ENCODE peak calls at places on chromosomes 7 and 10, in six cellular contexts. One of them, this sample, is unnamed.

GRCh38 chr10:94287331-94287730 is 75.4 kb downstream of the NOC3L start:
- DNase-seq in heart right ventricle: no peak
- DNase-seq in adrenal gland: no peak
- DNase-seq in CD4-positive, CD25-positive, alpha-beta regulatory T cell: no peak
- DNase-seq in aorta: no peak
- DNase-seq in OCI-LY7: no peak
- DNase-seq in this sample: no peak

GRCh38 chr7:116706668-116707126 is 34.7 kb downstream of the MET start:
- DNase-seq in heart right ventricle: no peak
- DNase-seq in OCI-LY7: no peak
- DNase-seq in adrenal gland: no peak
- DNase-seq in aorta: no peak
- DNase-seq in CD4-positive, CD25-positive, alpha-beta regulatory T cell: no peak
- DNase-seq in this sample: no peak

GRCh38 chr10:106175760-106176377 is 988.6 kb downstream of the SORCS1 start:
- DNase-seq in CD4-positive, CD25-positive, alpha-beta regulatory T cell: peak; percentile 4
- DNase-seq in OCI-LY7: peak; percentile 14
- DNase-seq in adrenal gland: no peak
- DNase-seq in heart right ventricle: no peak
- DNase-seq in aorta: no peak
- DNase-seq in this sample: no peak

GRCh38 chr10:8911032-8911431 is 856.5 kb downstream of the GATA3 start:
- DNase-seq in CD4-positive, CD25-positive, alpha-beta regulatory T cell: no peak
- DNase-seq in adrenal gland: no peak
- DNase-seq in OCI-LY7: no peak
- DNase-seq in heart right ventricle: no peak
- DNase-seq in aorta: no peak
- DNase-seq in this sample: no peak

GRCh38 chr7:30896783-30897617 is 14.7 kb upstream of the AQP1 start:
- DNase-seq in OCI-LY7: no peak
- DNase-seq in aorta: no peak
- DNase-seq in heart right ventricle: no peak
- DNase-seq in adrenal gland: peak; percentile 46
- DNase-seq in CD4-positive, CD25-positive, alpha-beta regulatory T cell: no peak
- DNase-seq in this sample: no peak

GRCh38 chr10:3173173-3173878 is 744 bp upstream of the PITRM1 start:
- DNase-seq in adrenal gland: no peak
- DNase-seq in aorta: no peak
- DNase-seq in heart right ventricle: no peak
- DNase-seq in CD4-positive, CD25-positive, alpha-beta regulatory T cell: no peak
- DNase-seq in OCI-LY7: peak; percentile 86
- DNase-seq in this sample: peak; percentile 77

GRCh38 chr10:97765201-97765600 is 6.6 kb downstream of the SFRP5 start:
- DNase-seq in OCI-LY7: peak; percentile 48
- DNase-seq in CD4-positive, CD25-positive, alpha-beta regulatory T cell: no peak
- DNase-seq in adrenal gland: no peak
- DNase-seq in heart right ventricle: no peak
- DNase-seq in aorta: no peak
- DNase-seq in this sample: no peak

GRCh38 chr7:132065193-132065972 is 509.0 kb upstream of the PODXL start:
- DNase-seq in heart right ventricle: peak; percentile 63
- DNase-seq in CD4-positive, CD25-positive, alpha-beta regulatory T cell: no peak
- DNase-seq in adrenal gland: peak; percentile 53
- DNase-seq in aorta: peak; percentile 80
- DNase-seq in OCI-LY7: no peak
- DNase-seq in this sample: peak; percentile 70

GRCh38 chr10:58661902-58662301 is 149.2 kb downstream of the BICC1 start:
- DNase-seq in OCI-LY7: no peak
- DNase-seq in adrenal gland: no peak
- DNase-seq in aorta: no peak
- DNase-seq in heart right ventricle: no peak
- DNase-seq in CD4-positive, CD25-positive, alpha-beta regulatory T cell: no peak
- DNase-seq in this sample: no peak

GRCh38 chr10:26733750-26734568 is 36.5 kb downstream of the PDSS1 start:
- DNase-seq in CD4-positive, CD25-positive, alpha-beta regulatory T cell: no peak
- DNase-seq in OCI-LY7: no peak
- DNase-seq in adrenal gland: no peak
- DNase-seq in aorta: no peak
- DNase-seq in heart right ventricle: no peak
- DNase-seq in this sample: no peak

GRCh38 chr10:93573051-93573909 is 6.8 kb downstream of the FFAR4 start:
- DNase-seq in adrenal gland: peak; percentile 42
- DNase-seq in heart right ventricle: peak; percentile 12
- DNase-seq in CD4-positive, CD25-positive, alpha-beta regulatory T cell: no peak
- DNase-seq in OCI-LY7: no peak
- DNase-seq in aorta: peak; percentile 80
- DNase-seq in this sample: peak; percentile 71

DNA sequence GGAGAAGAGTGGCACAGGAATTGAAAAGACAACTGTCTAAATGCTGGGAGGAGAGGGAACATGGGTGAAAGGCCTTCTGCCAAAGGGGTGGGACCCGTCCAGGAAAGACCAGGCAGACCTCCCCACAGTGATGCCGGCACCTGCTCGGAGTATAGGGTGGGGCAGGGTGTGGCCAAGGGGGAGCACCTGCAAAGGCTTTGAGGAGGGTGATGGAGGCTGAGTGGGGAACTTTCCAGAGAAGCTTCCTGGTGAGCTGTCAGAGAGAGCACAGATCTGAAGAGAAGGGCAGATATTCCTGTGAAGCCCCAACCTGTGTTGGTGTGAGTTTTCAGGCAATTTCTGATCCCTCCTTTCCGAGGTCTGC is 263.4 kb upstream of the GRB10 start:
- DNase-seq in CD4-positive, CD25-positive, alpha-beta regulatory T cell: no peak
- DNase-seq in OCI-LY7: no peak
- DNase-seq in aorta: no peak
- DNase-seq in adrenal gland: no peak
- DNase-seq in heart right ventricle: no peak
- DNase-seq in this sample: no peak
- H3K27ac ChIP-seq in CD4-positive, CD25-positive, alpha-beta regulatory T cell: no peak overlapping the region
- H3K27ac ChIP-seq in OCI-LY7: no peak overlapping the region
- H3K27ac ChIP-seq in aorta: no peak overlapping the region
- H3K27ac ChIP-seq in adrenal gland: no peak overlapping the region
- H3K27ac ChIP-seq in heart right ventricle: no peak overlapping the region
- H3K27ac ChIP-seq in this sample: no peak overlapping the region

GRCh38 chr10:130429809-130430208 is 293.6 kb downstream of the GLRX3 start:
- DNase-seq in aorta: no peak
- DNase-seq in OCI-LY7: no peak
- DNase-seq in heart right ventricle: no peak
- DNase-seq in CD4-positive, CD25-positive, alpha-beta regulatory T cell: no peak
- DNase-seq in adrenal gland: no peak
- DNase-seq in this sample: no peak

GRCh38 chr10:130432850-130433249 is 296.7 kb downstream of the GLRX3 start:
- DNase-seq in adrenal gland: no peak
- DNase-seq in aorta: no peak
- DNase-seq in CD4-positive, CD25-positive, alpha-beta regulatory T cell: no peak
- DNase-seq in OCI-LY7: no peak
- DNase-seq in heart right ventricle: no peak
- DNase-seq in this sample: no peak

GRCh38 chr10:130430291-130430690 is 294.1 kb downstream of the GLRX3 start:
- DNase-seq in CD4-positive, CD25-positive, alpha-beta regulatory T cell: no peak
- DNase-seq in heart right ventricle: no peak
- DNase-seq in aorta: no peak
- DNase-seq in adrenal gland: no peak
- DNase-seq in OCI-LY7: no peak
- DNase-seq in this sample: no peak

GRCh38 chr10:130432271-130432670 is 296.1 kb downstream of the GLRX3 start:
- DNase-seq in adrenal gland: no peak
- DNase-seq in heart right ventricle: no peak
- DNase-seq in aorta: no peak
- DNase-seq in CD4-positive, CD25-positive, alpha-beta regulatory T cell: no peak
- DNase-seq in OCI-LY7: no peak
- DNase-seq in this sample: no peak

GRCh38 chr10:130430852-130431704 is 294.9 kb downstream of the GLRX3 start:
- DNase-seq in heart right ventricle: no peak
- DNase-seq in CD4-positive, CD25-positive, alpha-beta regulatory T cell: no peak
- DNase-seq in OCI-LY7: no peak
- DNase-seq in aorta: no peak
- DNase-seq in adrenal gland: no peak
- DNase-seq in this sample: no peak
- H3K4me3 ChIP-seq in heart right ventricle: no peak overlapping the region
- H3K4me3 ChIP-seq in CD4-positive, CD25-positive, alpha-beta regulatory T cell: no peak overlapping the region
- H3K4me3 ChIP-seq in OCI-LY7: no peak overlapping the region
- H3K4me3 ChIP-seq in aorta: no peak overlapping the region
- H3K4me3 ChIP-seq in adrenal gland: no peak overlapping the region
- H3K4me3 ChIP-seq in this sample: no peak overlapping the region

GRCh38 chr7:23472556-23472955 is 2.3 kb upstream of the IGF2BP3 start:
- DNase-seq in CD4-positive, CD25-positive, alpha-beta regulatory T cell: no peak
- DNase-seq in adrenal gland: no peak
- DNase-seq in aorta: no peak
- DNase-seq in OCI-LY7: no peak
- DNase-seq in heart right ventricle: no peak
- DNase-seq in this sample: no peak
- H3K4me1 ChIP-seq in CD4-positive, CD25-positive, alpha-beta regulatory T cell: peaks cover 56% of the 10 kb centered on the region
- H3K4me1 ChIP-seq in adrenal gland: peaks cover 13% of the 10 kb centered on the region
- H3K4me1 ChIP-seq in aorta: no peaks in the 10 kb centered on the region
- H3K4me1 ChIP-seq in OCI-LY7: peaks cover 14% of the 10 kb centered on the region
- H3K4me1 ChIP-seq in heart right ventricle: peaks cover 40% of the 10 kb centered on the region
- H3K4me1 ChIP-seq in this sample: peaks cover 2% of the 10 kb centered on the region

GRCh38 chr7:113959910-113960309 is 41.1 kb upstream of the PPP1R3A start:
- DNase-seq in aorta: no peak
- DNase-seq in CD4-positive, CD25-positive, alpha-beta regulatory T cell: no peak
- DNase-seq in heart right ventricle: no peak
- DNase-seq in OCI-LY7: no peak
- DNase-seq in adrenal gland: no peak
- DNase-seq in this sample: no peak

GRCh38 chr7:113968713-113969112 is 49.9 kb upstream of the PPP1R3A start:
- DNase-seq in aorta: no peak
- DNase-seq in heart right ventricle: no peak
- DNase-seq in OCI-LY7: no peak
- DNase-seq in adrenal gland: no peak
- DNase-seq in CD4-positive, CD25-positive, alpha-beta regulatory T cell: no peak
- DNase-seq in this sample: no peak

GRCh38 chr7:113963356-113963755 is 44.5 kb upstream of the PPP1R3A start:
- DNase-seq in CD4-positive, CD25-positive, alpha-beta regulatory T cell: no peak
- DNase-seq in OCI-LY7: no peak
- DNase-seq in aorta: no peak
- DNase-seq in adrenal gland: no peak
- DNase-seq in heart right ventricle: no peak
- DNase-seq in this sample: no peak
- H3K27ac ChIP-seq in CD4-positive, CD25-positive, alpha-beta regulatory T cell: no peak overlapping the region
- H3K27ac ChIP-seq in OCI-LY7: no peak overlapping the region
- H3K27ac ChIP-seq in aorta: no peak overlapping the region
- H3K27ac ChIP-seq in adrenal gland: no peak overlapping the region
- H3K27ac ChIP-seq in heart right ventricle: no peak overlapping the region
- H3K27ac ChIP-seq in this sample: no peak overlapping the region

GRCh38 chr7:101123703-101124068 is 3.2 kb upstream of the SERPINE1 start:
- DNase-seq in heart right ventricle: no peak
- DNase-seq in OCI-LY7: no peak
- DNase-seq in aorta: no peak
- DNase-seq in adrenal gland: no peak
- DNase-seq in CD4-positive, CD25-positive, alpha-beta regulatory T cell: no peak
- DNase-seq in this sample: no peak
- H3K4me3 ChIP-seq in heart right ventricle: no peak overlapping the region
- H3K4me3 ChIP-seq in OCI-LY7: no peak overlapping the region
- H3K4me3 ChIP-seq in aorta: no peak overlapping the region
- H3K4me3 ChIP-seq in adrenal gland: no peak overlapping the region
- H3K4me3 ChIP-seq in CD4-positive, CD25-positive, alpha-beta regulatory T cell: no peak overlapping the region
- H3K4me3 ChIP-seq in this sample: no peak overlapping the region

DNA sequence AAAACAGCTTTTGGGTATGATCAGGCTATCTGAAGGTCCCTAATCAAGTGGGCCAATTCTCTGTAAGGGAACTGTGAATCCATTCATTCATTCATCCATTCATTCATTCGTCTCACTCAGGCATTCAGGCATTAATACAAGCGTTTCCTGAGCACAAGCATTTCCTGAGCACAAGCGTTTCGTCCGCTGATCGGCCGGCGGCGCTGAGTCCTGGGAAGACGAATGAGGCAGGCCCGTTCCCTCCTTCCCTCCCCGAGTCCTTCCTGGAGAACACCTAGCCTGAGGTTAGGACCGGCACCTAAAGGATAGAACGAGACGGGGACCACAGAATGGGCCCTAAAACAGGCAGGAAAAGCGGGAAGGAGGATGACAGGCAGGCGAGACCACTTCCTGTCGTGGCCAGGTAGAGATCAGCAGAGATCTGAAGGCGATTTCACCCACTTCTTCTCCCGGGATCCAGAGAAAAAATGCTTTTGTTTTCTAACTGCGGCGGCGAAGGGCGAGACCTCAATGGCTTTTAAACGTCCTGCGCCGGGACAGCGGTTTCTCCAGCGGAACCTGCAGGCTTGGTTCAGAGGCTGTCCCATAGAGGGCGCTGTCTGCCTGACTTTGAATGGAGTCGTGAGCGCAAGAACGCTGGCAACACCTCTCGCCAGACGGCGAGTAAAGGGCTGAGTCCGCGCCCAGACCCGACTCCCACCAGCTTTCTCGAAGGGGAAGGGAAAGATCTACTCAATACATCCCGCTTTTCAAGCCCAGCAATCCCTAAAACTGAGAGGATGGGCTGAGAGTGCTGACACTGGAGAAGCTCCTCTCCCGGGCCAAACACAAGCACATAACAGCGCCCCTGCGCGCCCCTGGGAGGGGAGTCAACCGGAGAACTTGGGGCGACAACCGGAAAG is 2.9 kb upstream of the HMX3 start:
- DNase-seq in adrenal gland: peak; percentile 90
- DNase-seq in OCI-LY7: peak; percentile 45
- DNase-seq in heart right ventricle: peak; percentile 84
- DNase-seq in aorta: peak; percentile 89
- DNase-seq in CD4-positive, CD25-positive, alpha-beta regulatory T cell: peak; percentile 89
- DNase-seq in this sample: peak; percentile 87
- H3K4me1 ChIP-seq in adrenal gland: peaks cover 20% of the 10 kb centered on the region
- H3K4me1 ChIP-seq in OCI-LY7: no peaks in the 10 kb centered on the region
- H3K4me1 ChIP-seq in heart right ventricle: peaks cover 53% of the 10 kb centered on the region
- H3K4me1 ChIP-seq in aorta: no peaks in the 10 kb centered on the region
- H3K4me1 ChIP-seq in CD4-positive, CD25-positive, alpha-beta regulatory T cell: peaks cover 53% of the 10 kb centered on the region
- H3K4me1 ChIP-seq in this sample: peaks cover 6% of the 10 kb centered on the region

DNA sequence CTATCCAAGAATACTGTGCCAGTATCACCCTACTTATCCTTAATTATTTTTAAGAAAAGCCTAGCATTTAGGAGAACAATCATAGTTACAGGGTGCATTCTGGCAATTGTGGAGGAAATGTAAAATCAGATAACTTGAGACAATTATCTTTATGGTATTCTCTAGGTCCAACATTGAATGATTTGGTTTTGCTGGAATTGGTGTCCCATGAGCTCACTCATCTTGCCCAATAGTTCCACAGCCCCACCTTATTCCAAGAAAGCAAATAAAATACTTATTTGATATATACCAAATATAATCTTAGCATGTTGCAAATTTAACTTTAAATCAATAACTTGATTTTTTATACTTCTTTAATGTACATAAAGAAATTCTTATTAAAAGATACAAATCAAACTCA is 65.3 kb downstream of the DGKB start:
- DNase-seq in CD4-positive, CD25-positive, alpha-beta regulatory T cell: no peak
- DNase-seq in adrenal gland: no peak
- DNase-seq in aorta: no peak
- DNase-seq in heart right ventricle: no peak
- DNase-seq in OCI-LY7: no peak
- DNase-seq in this sample: no peak
- H3K27ac ChIP-seq in CD4-positive, CD25-positive, alpha-beta regulatory T cell: no peak overlapping the region
- H3K27ac ChIP-seq in adrenal gland: no peak overlapping the region
- H3K27ac ChIP-seq in aorta: no peak overlapping the region
- H3K27ac ChIP-seq in heart right ventricle: peak overlapping the region; percentile 83
- H3K27ac ChIP-seq in OCI-LY7: no peak overlapping the region
- H3K27ac ChIP-seq in this sample: no peak overlapping the region

GRCh38 chr7:76108540-76109233 is 60.8 kb downstream of the MDH2 start:
- DNase-seq in adrenal gland: peak; percentile 86
- DNase-seq in aorta: peak; percentile 54
- DNase-seq in CD4-positive, CD25-positive, alpha-beta regulatory T cell: no peak
- DNase-seq in OCI-LY7: peak; percentile 51
- DNase-seq in heart right ventricle: peak; percentile 13
- DNase-seq in this sample: peak; percentile 43
- H3K4me3 ChIP-seq in adrenal gland: no peak overlapping the region
- H3K4me3 ChIP-seq in aorta: no peak overlapping the region
- H3K4me3 ChIP-seq in CD4-positive, CD25-positive, alpha-beta regulatory T cell: no peak overlapping the region
- H3K4me3 ChIP-seq in OCI-LY7: no peak overlapping the region
- H3K4me3 ChIP-seq in heart right ventricle: no peak overlapping the region
- H3K4me3 ChIP-seq in this sample: no peak overlapping the region